ENCODE peak calls at places on chromosomes 4 and X, in five cellular contexts. D, C, R, G and O are unnamed samples. For H3K36me3 and H3K4me1, the result is how much of the 10 kb centered on the place peaks cover.

GRCh38 chr4:105661028-105661427 is 47.5 kb downstream of the INTS12 start:
- DNase-seq in D (no peak), C (no peak), R (no peak), G (no peak), O (no peak)

GRCh38 chr4:2068566-2068965 is 9.4 kb downstream of the NAT8L start:
- DNase-seq in D (no peak), C (no peak), R (no peak), G (no peak), O (no peak)

GRCh38 chrX:10633722-10634121 is 13.3 kb upstream of the MID1 start:
- DNase-seq in D (no peak), C (no peak), R (no peak), G (peak), O (peak)

GRCh38 chrX:1531106-1531890 is 5.7 kb downstream of the P2RY8 start:
- DNase-seq in D (no peak), C (no peak), R (no peak), G (no peak), O (no peak)

GRCh38 chr4:48985976-48986653 is at the start of gene CWH43:
- DNase-seq in D (peak), C (no peak), R (no peak), G (no peak), O (no peak)

GRCh38 chr4:87843936-87844335 is 11.2 kb downstream of the MEPE start:
- DNase-seq in D (no peak), C (no peak), R (no peak), G (no peak), O (peak)

GRCh38 chr4:113636438-113636818 is 125.1 kb downstream of the CAMK2D start:
- DNase-seq in D (no peak), C (no peak), R (peak), G (no peak), O (no peak)

GRCh38 chr4:22031423-22031822 is 82.9 kb upstream of the KCNIP4 start:
- DNase-seq in D (no peak), C (no peak), R (no peak), G (no peak), O (no peak)

GRCh38 chrX:148929686-148930085 is 429.3 kb downstream of the AFF2 start:
- DNase-seq in D (no peak), C (no peak), R (no peak), G (no peak), O (no peak)

GRCh38 chrX:45485682-45486081 is 285.0 kb upstream of the DIPK2B start:
- DNase-seq in D (no peak), C (no peak), R (no peak), G (no peak), O (no peak)

GRCh38 chr4:184443318-184443717 is 31.0 kb downstream of the IRF2 start:
- DNase-seq in D (no peak), C (no peak), R (no peak), G (no peak), O (no peak)

GRCh38 chrX:53321216-53321942 is 40.0 kb upstream of the IQSEC2 start:
- DNase-seq in D (no peak), C (no peak), R (no peak), G (no peak), O (peak)

GRCh38 chr4:4288098-4288497 is 1.9 kb downstream of the LYAR start:
- DNase-seq in D (no peak), C (no peak), R (no peak), G (no peak), O (no peak)

GRCh38 chr4:167587361-167587760 is 353.1 kb upstream of the SPOCK3 start:
- DNase-seq in D (no peak), C (no peak), R (no peak), G (no peak), O (no peak)

GRCh38 chr4:57405359-57405758 is 295.2 kb upstream of the IGFBP7 start:
- DNase-seq in D (no peak), C (no peak), R (no peak), G (no peak), O (no peak)

GRCh38 chrX:106774981-106775380 is 27.5 kb upstream of the TBC1D8B start:
- DNase-seq in D (no peak), C (no peak), R (no peak), G (no peak), O (no peak)

GRCh38 chrX:43557792-43558191 is 98.3 kb upstream of the MAOA start:
- DNase-seq in D (peak), C (peak), R (peak), G (peak), O (peak)

GRCh38 chr4:57943672-57944071 is 833.5 kb upstream of the IGFBP7 start:
- DNase-seq in D (no peak), C (no peak), R (no peak), G (no peak), O (peak)

GRCh38 chr4:151537726-151538125 is 128.8 kb downstream of the FHIP1A start:
- DNase-seq in D (no peak), C (peak), R (no peak), G (no peak), O (no peak)

GRCh38 chrX:102155806-102156179 is at the start of gene BEX5:
- DNase-seq in D (peak), C (peak), R (no peak), G (peak), O (no peak)

GRCh38 chr4:139841464-139842195 is 176.0 kb downstream of the MGST2 start:
- DNase-seq in D (no peak), C (no peak), R (peak), G (peak), O (peak)

GRCh38 chrX:54550821-54551220 is 20.8 kb downstream of the GNL3L start:
- DNase-seq in D (no peak), C (no peak), R (no peak), G (no peak), O (no peak)
- H3K36me3 ChIP-seq in D (half or more), C (under half), R (half or more), G (half or more), O (under half)

GRCh38 chrX:12370444-12371089 is 232.3 kb downstream of the FRMPD4 start:
- DNase-seq in D (no peak), C (peak), R (no peak), G (no peak), O (peak)
- H3K4me1 ChIP-seq in D (under half), C (under half), R (under half), G (under half), O (under half)

GRCh38 chr4:55907469-55907868 is 41.3 kb upstream of the CEP135 start:
- DNase-seq in D (no peak), C (no peak), R (no peak), G (no peak), O (no peak)

GRCh38 chr4:55906999-55907398 is 41.7 kb upstream of the CEP135 start:
- DNase-seq in D (no peak), C (no peak), R (no peak), G (no peak), O (no peak)

GRCh38 chr4:55906323-55906722 is 42.4 kb upstream of the CEP135 start:
- DNase-seq in D (no peak), C (no peak), R (no peak), G (no peak), O (no peak)

GRCh38 chr4:55902677-55903076 is 46.1 kb upstream of the CEP135 start:
- DNase-seq in D (no peak), C (no peak), R (no peak), G (no peak), O (no peak)

GRCh38 chr4:55903577-55903976 is 45.2 kb upstream of the CEP135 start:
- DNase-seq in D (no peak), C (no peak), R (no peak), G (no peak), O (no peak)
- H3K36me3 ChIP-seq in D (half or more), C (under half), R (under half), G (under half), O (under half)

DNA sequence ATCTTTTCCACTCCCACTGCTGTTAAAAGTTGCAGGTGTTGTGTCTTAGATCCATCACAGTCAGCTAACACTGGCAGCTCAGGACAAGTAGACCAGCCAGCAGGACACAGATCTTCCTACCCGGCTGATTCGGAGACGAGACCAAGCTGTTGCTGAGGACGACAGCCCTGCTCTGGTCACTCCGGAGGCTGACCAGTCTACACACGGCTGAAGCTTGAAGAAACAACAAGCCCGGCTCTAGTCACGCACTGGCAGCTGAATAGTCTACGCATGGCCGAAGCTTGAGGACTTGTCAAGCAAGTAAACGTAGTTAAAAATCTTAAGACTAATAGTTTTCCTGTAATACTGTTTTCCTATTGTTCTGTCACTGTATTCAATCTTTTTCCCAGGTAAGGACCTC is 1.8 kb downstream of the ACOX3 start:
- DNase-seq in D (no peak), C (peak), R (no peak), G (peak), O (no peak)
- H3K4me1 ChIP-seq in D (under half), C (half or more), R (half or more), G (under half), O (half or more)

GRCh38 chrX:76915836-76916235 is 488.3 kb downstream of the MAGEE1 start:
- DNase-seq in D (no peak), C (no peak), R (no peak), G (no peak), O (no peak)
- H3K36me3 ChIP-seq in D (under half), C (under half), R (under half), G (under half), O (under half)

GRCh38 chrX:154734101-154734781 is 16.6 kb downstream of the GAB3 start:
- DNase-seq in D (no peak), C (peak), R (no peak), G (peak), O (no peak)
- H3K4me1 ChIP-seq in D (under half), C (under half), R (under half), G (under half), O (under half)

DNA sequence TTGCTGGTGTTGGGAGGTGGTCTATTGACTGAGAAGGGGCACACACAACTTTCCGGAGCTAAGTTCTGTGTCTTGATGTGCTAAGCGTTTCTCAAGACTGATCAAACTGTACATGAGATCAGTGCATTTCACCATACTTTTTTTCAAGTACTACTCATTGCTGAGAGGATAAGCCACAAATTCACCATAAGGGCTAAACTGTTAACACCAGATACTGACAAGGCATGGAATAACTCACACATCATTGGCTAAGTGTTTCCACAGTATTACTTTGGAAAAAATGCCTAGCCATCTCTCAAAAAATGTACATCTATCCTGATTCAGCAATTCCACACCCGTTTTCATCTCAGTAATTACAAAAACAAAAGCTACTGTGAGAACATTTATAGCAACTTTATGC is 13.0 kb downstream of the RBMX start:
- DNase-seq in D (no peak), C (no peak), R (no peak), G (no peak), O (peak)
- H3K36me3 ChIP-seq in D (half or more), C (under half), R (half or more), G (half or more), O (under half)

GRCh38 chrX:13028871-13029336 is 15.5 kb downstream of the FAM9C start:
- DNase-seq in D (no peak), C (no peak), R (no peak), G (no peak), O (no peak)

GRCh38 chrX:13026877-13027652 is 17.4 kb downstream of the FAM9C start:
- DNase-seq in D (no peak), C (no peak), R (no peak), G (no peak), O (no peak)

GRCh38 chrX:13024911-13025454 is 19.4 kb downstream of the FAM9C start:
- DNase-seq in D (no peak), C (no peak), R (no peak), G (no peak), O (no peak)

GRCh38 chrX:13023526-13024469 is 20.6 kb downstream of the FAM9C start:
- DNase-seq in D (no peak), C (no peak), R (no peak), G (no peak), O (no peak)

GRCh38 chrX:13022926-13023325 is 21.5 kb downstream of the FAM9C start:
- DNase-seq in D (no peak), C (no peak), R (peak), G (no peak), O (no peak)
- H3K4me1 ChIP-seq in D (under half), C (under half), R (under half), G (under half), O (under half)